ENCODE peak calls at places on chromosomes 1 and 21, in six cellular contexts. N, T, D, O, L and C are unnamed samples.

GRCh38 chr1:30295674-30296073 is 427.7 kb downstream of the MATN1 start:
- DNase-seq in N (no peak), T (no peak), D (no peak), O (no peak), L (no peak), C (no peak)

GRCh38 chr1:101112051-101112770 is 86.6 kb upstream of the DPH5 start:
- DNase-seq in N (peak; percentile 44), T (peak; percentile 89), D (no peak), O (no peak), L (no peak), C (no peak)

GRCh38 chr1:39089811-39090519 is 63.8 kb downstream of the NDUFS5 start:
- DNase-seq in N (no peak), T (no peak), D (no peak), O (no peak), L (no peak), C (no peak)

GRCh38 chr21:45086342-45086958 is 12.1 kb downstream of the ADARB1 start:
- DNase-seq in N (no peak), T (no peak), D (no peak), O (no peak), L (no peak), C (no peak)

GRCh38 chr21:27201197-27201596 is 234.3 kb upstream of the ADAMTS5 start:
- DNase-seq in N (no peak), T (no peak), D (no peak), O (no peak), L (no peak), C (no peak)

GRCh38 chr1:28139033-28139712 is 37.3 kb downstream of the PTAFR start:
- DNase-seq in N (no peak), T (no peak), D (no peak), O (no peak), L (no peak), C (no peak)

GRCh38 chr1:150165622-150166612 is 16.2 kb downstream of the PLEKHO1 start:
- DNase-seq in N (peak; percentile 39), T (peak; percentile 50), D (peak; percentile 62), O (peak; percentile 80), L (peak; percentile 18), C (peak; percentile 61)

GRCh38 chr1:208179850-208180416 is 64.3 kb downstream of the PLXNA2 start:
- DNase-seq in N (no peak), T (no peak), D (no peak), O (peak; percentile 53), L (no peak), C (no peak)

GRCh38 chr1:33181038-33181861 is 593 bp downstream of the TRIM62 start:
- DNase-seq in N (peak; percentile 56), T (peak; percentile 52), D (peak; percentile 42), O (peak; percentile 71), L (no peak), C (peak; percentile 73)

GRCh38 chr1:6674796-6675195 is 26.8 kb downstream of the DNAJC11 start:
- DNase-seq in N (no peak), T (no peak), D (no peak), O (peak; percentile 23), L (no peak), C (no peak)

GRCh38 chr1:42424201-42424600 is 31.6 kb downstream of the ZMYND12 start:
- DNase-seq in N (no peak), T (no peak), D (no peak), O (no peak), L (no peak), C (no peak)

GRCh38 chr1:22208265-22208972 is 65.5 kb upstream of the WNT4 start:
- DNase-seq in N (no peak), T (no peak), D (no peak), O (no peak), L (no peak), C (no peak)

GRCh38 chr1:111742938-111743549 is 3.8 kb upstream of the INKA2 start:
- DNase-seq in N (no peak), T (no peak), D (no peak), O (no peak), L (no peak), C (peak; percentile 31)

GRCh38 chr1:225811622-225812487 is 1.9 kb downstream of the EPHX1 start:
- DNase-seq in N (no peak), T (no peak), D (peak; percentile 47), O (peak; percentile 23), L (no peak), C (no peak)

GRCh38 chr1:150925080-150925479 is 1.1 kb upstream of the SETDB1 start:
- DNase-seq in N (no peak), T (no peak), D (no peak), O (no peak), L (no peak), C (no peak)

GRCh38 chr1:12088607-12089006 is 25.5 kb downstream of the TNFRSF8 start:
- DNase-seq in N (no peak), T (peak; percentile 58), D (no peak), O (no peak), L (no peak), C (no peak)

GRCh38 chr1:155051777-155052398 is 772 bp downstream of the ADAM15 start:
- DNase-seq in N (peak; percentile 74), T (peak; percentile 56), D (peak; percentile 61), O (no peak), L (no peak), C (no peak)

GRCh38 chr1:28934676-28935075 is 20.3 kb downstream of the EPB41 start:
- DNase-seq in N (no peak), T (no peak), D (no peak), O (no peak), L (no peak), C (no peak)

GRCh38 chr1:214316597-214316996 is 35.6 kb downstream of the SMYD2 start:
- DNase-seq in N (peak; percentile 44), T (no peak), D (no peak), O (no peak), L (no peak), C (no peak)

GRCh38 chr1:3518256-3518655 is 63.8 kb downstream of the ARHGEF16 start:
- DNase-seq in N (no peak), T (no peak), D (no peak), O (no peak), L (no peak), C (no peak)

GRCh38 chr1:211783266-211783665 is 47.3 kb downstream of the LPGAT1 start:
- DNase-seq in N (no peak), T (no peak), D (no peak), O (no peak), L (no peak), C (no peak)

GRCh38 chr1:23745515-23745914 is 2.2 kb downstream of the ELOA start:
- DNase-seq in N (no peak), T (no peak), D (peak; percentile 74), O (no peak), L (peak; percentile 24), C (no peak)

GRCh38 chr21:17612023-17612564 is 607 bp downstream of the BTG3 start:
- DNase-seq in N (peak; percentile 22), T (peak; percentile 32), D (no peak), O (peak; percentile 21), L (no peak), C (peak; percentile 48)

GRCh38 chr21:39660596-39660995 is 47.9 kb downstream of the B3GALT5 start:
- DNase-seq in N (peak; percentile 45), T (no peak), D (peak; percentile 43), O (no peak), L (no peak), C (peak; percentile 88)

GRCh38 chr1:1120866-1121563 is 5.1 kb upstream of the C1orf159 start:
- DNase-seq in N (no peak), T (no peak), D (no peak), O (no peak), L (no peak), C (no peak)

GRCh38 chr1:201053155-201053860 is 29.8 kb upstream of the KIF21B start:
- DNase-seq in N (no peak), T (no peak), D (no peak), O (no peak), L (no peak), C (no peak)

GRCh38 chr21:16588433-16588860 is 858.7 kb downstream of the USP25 start:
- DNase-seq in N (peak; percentile 46), T (no peak), D (peak; percentile 21), O (peak; percentile 62), L (no peak), C (no peak)

GRCh38 chr1:179090923-179091322 is 9.1 kb downstream of the TOR3A start:
- DNase-seq in N (no peak), T (no peak), D (no peak), O (no peak), L (no peak), C (no peak)
- H3K27ac ChIP-seq in N (peak overlapping the region; percentile 81), T (no peak overlapping the region), D (peak overlapping the region; percentile 84), O (no peak overlapping the region), L (no peak overlapping the region), C (no peak overlapping the region)

GRCh38 chr1:187267745-187268277 is 439.1 kb downstream of the PLA2G4A start:
- DNase-seq in N (no peak), T (no peak), D (no peak), O (no peak), L (peak; percentile 12), C (no peak)

GRCh38 chr1:187262731-187263130 is 434.0 kb downstream of the PLA2G4A start:
- DNase-seq in N (no peak), T (no peak), D (no peak), O (no peak), L (no peak), C (no peak)

GRCh38 chr1:187264995-187265602 is 436.4 kb downstream of the PLA2G4A start:
- DNase-seq in N (no peak), T (no peak), D (peak; percentile 33), O (peak; percentile 68), L (peak; percentile 50), C (peak; percentile 1)

GRCh38 chr1:187270256-187270655 is 441.5 kb downstream of the PLA2G4A start:
- DNase-seq in N (no peak), T (no peak), D (no peak), O (no peak), L (no peak), C (no peak)

DNA sequence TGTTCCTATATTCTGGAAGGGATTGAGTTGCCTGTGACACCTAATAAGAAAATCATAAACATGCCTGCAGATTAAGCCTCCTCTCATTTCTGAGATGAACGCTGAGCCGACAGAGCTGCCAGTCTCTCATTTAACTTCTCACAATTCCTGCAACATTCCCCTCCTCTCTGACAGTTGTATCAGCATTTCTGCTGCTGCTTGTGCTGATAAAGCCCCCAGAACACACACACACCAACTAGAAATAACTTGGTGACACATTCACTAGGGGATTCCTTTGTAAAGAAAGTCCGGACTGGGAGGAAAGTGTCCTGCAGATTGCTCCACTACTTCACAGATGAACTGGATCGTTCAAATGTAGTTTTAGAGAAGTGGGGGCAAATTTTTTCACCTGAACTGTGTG is 437.3 kb downstream of the PLA2G4A start:
- DNase-seq in N (no peak), T (no peak), D (no peak), O (peak; percentile 73), L (no peak), C (no peak)
- H3K4me3 ChIP-seq in N (no peak overlapping the region), T (no peak overlapping the region), D (no peak overlapping the region), O (no peak overlapping the region), L (no peak overlapping the region), C (no peak overlapping the region)

GRCh38 chr1:99644302-99645004 is 1.5 kb upstream of the PALMD start:
- DNase-seq in N (no peak), T (no peak), D (no peak), O (no peak), L (no peak), C (no peak)
- H3K27ac ChIP-seq in N (peak overlapping the region; percentile 95), T (no peak overlapping the region), D (peak overlapping the region; percentile 75), O (no peak overlapping the region), L (no peak overlapping the region), C (no peak overlapping the region)

DNA sequence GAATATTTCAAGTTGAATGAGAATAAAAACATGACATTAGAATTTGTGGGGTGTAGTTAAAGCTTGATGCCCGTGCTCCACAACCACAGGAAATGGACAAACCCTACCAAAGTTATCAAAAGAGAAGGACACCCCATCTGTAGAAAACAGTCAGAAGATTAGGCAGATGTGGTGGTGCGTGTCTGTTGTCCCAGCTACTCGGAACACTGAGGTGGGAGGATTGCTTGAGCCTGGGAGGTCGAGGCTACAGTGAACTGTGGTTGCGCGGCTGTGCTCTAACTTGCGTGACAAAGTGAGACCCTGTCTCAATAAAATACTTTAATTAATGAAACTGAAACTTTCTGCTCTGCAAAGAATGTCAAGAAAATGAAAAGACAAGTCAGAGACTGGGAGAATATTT is 1.5 kb upstream of the SPATC1L start:
- DNase-seq in N (no peak), T (no peak), D (no peak), O (no peak), L (no peak), C (no peak)
- H3K4me3 ChIP-seq in N (no peak overlapping the region), T (no peak overlapping the region), D (no peak overlapping the region), O (no peak overlapping the region), L (no peak overlapping the region), C (no peak overlapping the region)